ENCODE peak calls at places on chromosomes 12 and 14, in four cellular contexts. M, Z, B and A are unnamed samples.

GRCh38 chr12:3745152-3745551 is 7.8 kb downstream of the CRACR2A start:
- DNase-seq in M (peak), Z (no peak), B (no peak), A (no peak)

GRCh38 chr14:50362791-50363733 is 33.6 kb downstream of the CDKL1 start:
- DNase-seq in M (no peak), Z (no peak), B (no peak), A (no peak)

GRCh38 chr12:5379737-5380496 is 52.0 kb upstream of the NTF3 start:
- DNase-seq in M (no peak), Z (no peak), B (no peak), A (no peak)

GRCh38 chr12:132366341-132366861 is 37.0 kb upstream of the GALNT9 start:
- DNase-seq in M (no peak), Z (no peak), B (no peak), A (no peak)

GRCh38 chr14:96832351-96832750 is 35.2 kb downstream of the VRK1 start:
- DNase-seq in M (no peak), Z (no peak), B (no peak), A (no peak)

GRCh38 chr14:101248840-101249675 is 312.2 kb upstream of the DIO3 start:
- DNase-seq in M (no peak), Z (no peak), B (no peak), A (no peak)

GRCh38 chr14:76574416-76574815 is 186.9 kb upstream of the VASH1 start:
- DNase-seq in M (no peak), Z (no peak), B (no peak), A (no peak)

GRCh38 chr12:29039013-29039412 is 110.1 kb upstream of the FAR2 start:
- DNase-seq in M (no peak), Z (no peak), B (no peak), A (no peak)

GRCh38 chr12:132872975-132873421 is 14.4 kb downstream of the CHFR start:
- DNase-seq in M (no peak), Z (no peak), B (no peak), A (no peak)

GRCh38 chr14:86038401-86038985 is 508.5 kb downstream of the FLRT2 start:
- DNase-seq in M (peak), Z (peak), B (peak), A (peak)

GRCh38 chr12:11553871-11554533 is 95.5 kb upstream of the ETV6 start:
- DNase-seq in M (no peak), Z (peak), B (peak), A (peak)

GRCh38 chr12:68792952-68793351 is 15.0 kb upstream of the MDM2 start:
- DNase-seq in M (peak), Z (peak), B (peak), A (peak)

GRCh38 chr12:106581543-106582263 is 1.1 kb upstream of the RFX4 start:
- DNase-seq in M (peak), Z (no peak), B (no peak), A (no peak)

GRCh38 chr14:93832076-93832475 is 43.8 kb upstream of the PRIMA1 start:
- DNase-seq in M (no peak), Z (no peak), B (no peak), A (no peak)

DNA sequence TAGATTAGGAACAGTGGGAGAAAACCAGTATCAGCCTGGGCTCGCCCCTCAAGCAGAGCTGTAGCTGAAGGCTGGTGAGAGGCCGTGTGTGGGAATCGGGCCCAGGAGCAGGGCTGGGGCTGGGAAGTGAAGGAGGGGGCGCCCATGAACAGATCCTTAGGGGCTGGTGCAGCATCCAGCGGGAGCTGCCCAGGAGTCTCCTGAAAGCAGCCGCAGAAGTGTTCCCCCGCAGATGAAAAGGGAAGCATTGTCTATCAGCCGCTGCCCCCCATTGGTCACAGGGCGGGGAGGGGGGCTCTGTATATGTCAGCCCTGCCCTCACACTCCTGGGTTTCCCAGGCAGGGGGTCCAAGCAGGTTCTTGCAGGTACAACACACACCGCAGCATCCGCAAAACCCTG is 15.6 kb upstream of the RFLNA start:
- DNase-seq in M (no peak), Z (no peak), B (no peak), A (no peak)
- TF ChIP-seq EZH2 in M (no peak), Z (no peak), B (no peak), A (no peak)

GRCh38 chr14:68526420-68527105 is 266.3 kb downstream of the ZFP36L1 start:
- DNase-seq in M (no peak), Z (no peak), B (no peak), A (peak)
- TF ChIP-seq MAX in M (no peak), Z (no peak), B (no peak), A (no peak)

GRCh38 chr14:106875503-106875902 is 1349.1 kb downstream of the TMEM121 start:
- DNase-seq in M (no peak), Z (no peak), B (no peak), A (no peak)
- TF ChIP-seq JUN in M (no peak), Z (no peak), B (no peak), A (no peak)

GRCh38 chr12:85280138-85280983 is at the start of gene ALX1:
- DNase-seq in M (peak), Z (no peak), B (no peak), A (peak)
- TF ChIP-seq EZH2 in M (no peak), Z (no peak), B (no peak), A (no peak)